ENCODE peak calls at places on chromosomes 12 and 14, in ten cellular contexts. V is Calu3; O is activated CD4-positive, alpha-beta T cell treated with anti-CD3 and anti-CD28 coated beads, Interleukin-2, amount 50 U/mL, for 24 hours; D is endothelial cell; R is LoVo; E is cardiac septum; G is NCI-H1092 treated with DMSO at 0.1 percent for 48 hours; F is substantia nigra; B is astrocyte of the cerebellum; C is NCI-H510A treated with DMSO at 0.1 percent for 48 hours. N is an unnamed sample.

GRCh38 chr14:99124482-99125104 is 147.4 kb downstream of the BCL11B start:
- DNase-seq in D (peak), R (no peak), G (no peak), V (no peak), E (no peak), C (no peak), F (no peak), B (no peak), O (no peak), N (no peak)

GRCh38 chr12:89939468-89940215 is 231.0 kb upstream of the ATP2B1 start:
- DNase-seq in E (no peak), R (peak), F (no peak), C (no peak), O (no peak), D (no peak), B (no peak), G (no peak), V (no peak), N (no peak)

GRCh38 chr12:55901881-55902490 is 25.7 kb downstream of the PYM1 start:
- DNase-seq in B (no peak), D (no peak), E (no peak), C (no peak), V (no peak), R (no peak), G (no peak), O (no peak), F (no peak), N (no peak)

GRCh38 chr12:6936642-6937480 is 6.8 kb upstream of the RNU7-1 start:
- DNase-seq in F (no peak), O (peak), V (peak), R (no peak), B (no peak), D (no peak), E (no peak), G (no peak), C (no peak), N (no peak)

GRCh38 chr14:52792097-52792415 is 649 bp upstream of the GNPNAT1 start:
- DNase-seq in D (no peak), G (no peak), C (no peak), V (no peak), B (no peak), R (no peak), E (no peak), O (no peak), F (no peak), N (no peak)

GRCh38 chr12:14111230-14111865 is 129.9 kb upstream of the GRIN2B start:
- DNase-seq in D (peak), V (peak), C (no peak), B (no peak), E (no peak), G (no peak), F (no peak), R (no peak), O (no peak), N (peak)

GRCh38 chr12:106861984-106862894 is 87.8 kb downstream of the RIC8B start:
- DNase-seq in O (no peak), V (no peak), B (peak), F (no peak), R (peak), C (no peak), D (no peak), G (no peak), E (no peak), N (no peak)

GRCh38 chr12:49515266-49515665 is 23.6 kb upstream of the KCNH3 start:
- DNase-seq in C (no peak), E (no peak), R (no peak), V (peak), F (no peak), G (no peak), B (peak), D (no peak), O (no peak), N (peak)

GRCh38 chr14:70616646-70617045 is 16.2 kb upstream of the MED6 start:
- DNase-seq in E (no peak), R (no peak), C (no peak), F (no peak), G (no peak), B (no peak), O (no peak), D (no peak), V (no peak), N (no peak)

GRCh38 chr12:56104815-56105476 is 587 bp downstream of the PA2G4 start:
- DNase-seq in C (no peak), V (peak), D (peak), R (no peak), F (no peak), G (no peak), B (no peak), E (no peak), O (peak), N (peak)

GRCh38 chr12:120012067-120012621 is 23.1 kb downstream of the BICDL1 start:
- DNase-seq in E (no peak), V (no peak), F (no peak), R (no peak), C (no peak), O (peak), G (no peak), B (no peak), D (peak), N (peak)

GRCh38 chr12:30928356-30929264 is 2.1 kb downstream of the TSPAN11 start:
- DNase-seq in B (no peak), V (no peak), F (no peak), G (peak), O (no peak), E (no peak), C (peak), D (no peak), R (no peak), N (no peak)

GRCh38 chr12:49872781-49873181 is 29.9 kb upstream of the BCDIN3D start:
- DNase-seq in G (no peak), R (no peak), V (no peak), E (peak), C (no peak), B (no peak), F (no peak), O (no peak), D (no peak), N (peak)

GRCh38 chr12:57810450-57810849 is 8.1 kb downstream of the AVIL start:
- DNase-seq in R (peak), F (no peak), G (no peak), V (peak), E (no peak), B (peak), O (no peak), C (no peak), D (no peak), N (peak)

GRCh38 chr14:99793213-99794155 is at the start of gene EML1:
- DNase-seq in R (peak), D (peak), G (peak), B (peak), F (peak), V (peak), C (peak), E (peak), O (peak), N (peak)

GRCh38 chr14:68359862-68360552 is 432.9 kb downstream of the ZFP36L1 start:
- DNase-seq in E (peak), C (no peak), B (no peak), D (no peak), V (peak), O (no peak), R (peak), F (no peak), G (no peak), N (peak)

GRCh38 chr12:89933911-89934310 is 225.3 kb upstream of the ATP2B1 start:
- DNase-seq in F (no peak), O (no peak), G (no peak), B (no peak), R (no peak), E (no peak), C (no peak), V (no peak), D (no peak), N (no peak)

GRCh38 chr14:105107351-105107750 is 42.1 kb upstream of the GPR132 start:
- DNase-seq in R (no peak), E (peak), O (no peak), B (no peak), D (no peak), C (no peak), V (no peak), G (no peak), F (no peak), N (no peak)